ENCODE peak calls at places on chromosomes 12 and 14, in nine cellular contexts. T, A, J, V, N, G, F, Z and C are unnamed samples.
A peak's percentile ranks its signal among the peaks of the same experiment; 100 is the strongest.

GRCh38 chr12:20342111-20342510 is 26.2 kb upstream of the PDE3A start:
- DNase-seq in T (no peak), A (no peak), J (no peak), V (no peak), N (no peak), G (no peak), F (peak; percentile 2), Z (no peak), C (no peak)

GRCh38 chr14:41972531-41972930 is 365.9 kb downstream of the LRFN5 start:
- DNase-seq in T (no peak), A (no peak), J (no peak), V (no peak), N (no peak), G (no peak), F (no peak), Z (no peak), C (no peak)

GRCh38 chr12:5333096-5333495 is 98.8 kb upstream of the NTF3 start:
- DNase-seq in T (no peak), A (no peak), J (no peak), V (no peak), N (no peak), G (no peak), F (no peak), Z (no peak), C (no peak)

GRCh38 chr12:67428431-67428830 is 159.3 kb downstream of the CAND1 start:
- DNase-seq in T (no peak), A (no peak), J (no peak), V (no peak), N (no peak), G (no peak), F (peak; percentile 23), Z (no peak), C (no peak)

GRCh38 chr14:106094654-106095189 is 568.3 kb downstream of the TMEM121 start:
- DNase-seq in T (no peak), A (peak; percentile 68), J (no peak), V (no peak), N (no peak), G (peak; percentile 33), F (no peak), Z (no peak), C (no peak)

GRCh38 chr12:54371328-54372112 is 7.2 kb upstream of the GPR84 start:
- DNase-seq in T (no peak), A (no peak), J (peak; percentile 38), V (no peak), N (peak; percentile 71), G (peak; percentile 87), F (no peak), Z (no peak), C (no peak)

GRCh38 chr12:117606024-117606423 is 244.6 kb upstream of the NOS1 start:
- DNase-seq in T (no peak), A (no peak), J (no peak), V (no peak), N (no peak), G (no peak), F (no peak), Z (no peak), C (no peak)

GRCh38 chr12:998020-998874 is 7.2 kb downstream of the ERC1 start:
- DNase-seq in T (no peak), A (no peak), J (no peak), V (no peak), N (peak; percentile 65), G (no peak), F (no peak), Z (no peak), C (no peak)

GRCh38 chr12:68236421-68237059 is 10.9 kb upstream of the IL26 start:
- DNase-seq in T (peak; percentile 9), A (no peak), J (no peak), V (peak; percentile 18), N (no peak), G (no peak), F (no peak), Z (no peak), C (no peak)

GRCh38 chr12:51692016-51692415 is 101.0 kb downstream of the SCN8A start:
- DNase-seq in T (no peak), A (no peak), J (no peak), V (no peak), N (no peak), G (no peak), F (no peak), Z (no peak), C (no peak)

GRCh38 chr12:122988612-122989442 is 8.3 kb downstream of the ARL6IP4 start:
- DNase-seq in T (no peak), A (no peak), J (peak; percentile 62), V (no peak), N (no peak), G (no peak), F (no peak), Z (no peak), C (no peak)

GRCh38 chr12:70005864-70006618 is 181.0 kb downstream of the MYRFL start:
- DNase-seq in T (no peak), A (no peak), J (no peak), V (no peak), N (no peak), G (no peak), F (no peak), Z (no peak), C (no peak)

GRCh38 chr12:12734054-12734453 is 16.9 kb downstream of the CDKN1B start:
- DNase-seq in T (no peak), A (no peak), J (no peak), V (no peak), N (no peak), G (no peak), F (peak; percentile 58), Z (no peak), C (peak; percentile 22)

GRCh38 chr12:127174881-127175280 is 1092.1 kb upstream of the TMEM132C start:
- DNase-seq in T (no peak), A (no peak), J (no peak), V (no peak), N (no peak), G (no peak), F (peak; percentile 43), Z (peak; percentile 6), C (no peak)

GRCh38 chr12:96445743-96446655 is 43.4 kb upstream of the CFAP54 start:
- DNase-seq in T (peak; percentile 44), A (peak; percentile 36), J (no peak), V (no peak), N (no peak), G (no peak), F (peak; percentile 95), Z (no peak), C (peak; percentile 51)

GRCh38 chr12:26918321-26919215 is 19.2 kb downstream of the INTS13 start:
- DNase-seq in T (no peak), A (no peak), J (no peak), V (no peak), N (no peak), G (no peak), F (peak; percentile 41), Z (no peak), C (no peak)

GRCh38 chr12:108587826-108588225 is 10.1 kb downstream of the TMEM119 start:
- DNase-seq in T (no peak), A (no peak), J (no peak), V (no peak), N (no peak), G (no peak), F (no peak), Z (no peak), C (no peak)

GRCh38 chr14:75720828-75721227 is 59.8 kb downstream of the TTLL5 start:
- DNase-seq in T (no peak), A (no peak), J (no peak), V (no peak), N (peak; percentile 87), G (no peak), F (peak; percentile 38), Z (peak; percentile 8), C (no peak)

GRCh38 chr12:52924764-52925716 is 20.2 kb upstream of the KRT8 start:
- DNase-seq in T (no peak), A (no peak), J (no peak), V (no peak), N (peak; percentile 22), G (no peak), F (peak; percentile 90), Z (no peak), C (peak; percentile 64)

GRCh38 chr12:53068811-53069585 is 10.2 kb downstream of the SPRYD3 start:
- DNase-seq in T (no peak), A (no peak), J (no peak), V (no peak), N (no peak), G (no peak), F (no peak), Z (no peak), C (no peak)

GRCh38 chr14:104072586-104072985 is 12.9 kb upstream of the ASPG start:
- DNase-seq in T (no peak), A (no peak), J (no peak), V (no peak), N (no peak), G (no peak), F (no peak), Z (no peak), C (no peak)

GRCh38 chr14:68910540-68910939 is 68.6 kb downstream of the ACTN1 start:
- DNase-seq in T (no peak), A (no peak), J (no peak), V (no peak), N (no peak), G (no peak), F (no peak), Z (no peak), C (no peak)

GRCh38 chr12:98637068-98637467 is 7.5 kb downstream of the IKBIP start:
- DNase-seq in T (no peak), A (no peak), J (no peak), V (no peak), N (no peak), G (no peak), F (no peak), Z (no peak), C (no peak)

GRCh38 chr12:25957898-25958253 is 606 bp upstream of the RASSF8 start:
- DNase-seq in T (no peak), A (no peak), J (no peak), V (no peak), N (no peak), G (no peak), F (peak; percentile 85), Z (no peak), C (peak; percentile 60)